ENCODE peak calls at places on chromosome 5, in seven cellular contexts. A, P, B, G, L, Q and N are unnamed samples.

GRCh38 chr5:17402291-17403121 is 95.5 kb upstream of the TAF11L2 start:
- DNase-seq in A (no peak), P (no peak), B (no peak), G (no peak), L (no peak), Q (no peak), N (no peak)

GRCh38 chr5:142438573-142438972 is 113.8 kb upstream of the SPRY4 start:
- DNase-seq in A (no peak), P (no peak), B (no peak), G (no peak), L (no peak), Q (no peak), N (no peak)

GRCh38 chr5:99060306-99061261 is 131.8 kb upstream of the CHD1 start:
- DNase-seq in A (peak), P (peak), B (peak), G (peak), L (peak), Q (peak), N (peak)

GRCh38 chr5:122170630-122171029 is 41.3 kb downstream of the ZNF474 start:
- DNase-seq in A (peak), P (no peak), B (no peak), G (no peak), L (no peak), Q (no peak), N (no peak)

GRCh38 chr5:166595274-166595951 is 1696.0 kb upstream of the WWC1 start:
- DNase-seq in A (peak), P (no peak), B (no peak), G (no peak), L (no peak), Q (no peak), N (no peak)

GRCh38 chr5:117741655-117742226 is 1167.1 kb upstream of the SEMA6A start:
- DNase-seq in A (no peak), P (no peak), B (no peak), G (no peak), L (no peak), Q (no peak), N (no peak)

GRCh38 chr5:108607421-108607820 is 140.3 kb upstream of the FER start:
- DNase-seq in A (no peak), P (no peak), B (no peak), G (no peak), L (no peak), Q (no peak), N (no peak)

GRCh38 chr5:152466079-152466745 is 61.1 kb upstream of the NMUR2 start:
- DNase-seq in A (no peak), P (no peak), B (no peak), G (no peak), L (no peak), Q (no peak), N (no peak)